ENCODE peak calls at places on chromosomes 16 and 17, in five cellular contexts. One of them, this sample, is unnamed.

GRCh38 chr16:47483616-47484015 is 22.5 kb downstream of the PHKB start:
- ATAC-seq in right cardiac atrium: no peak
- ATAC-seq in central memory CD8-positive, alpha-beta T cell: no peak
- ATAC-seq in gastrocnemius medialis: no peak
- ATAC-seq in CD4-positive, alpha-beta T cell: no peak
- ATAC-seq in this sample: no peak

GRCh38 chr16:63744077-63744874 is 1377.6 kb downstream of the CDH11 start:
- ATAC-seq in CD4-positive, alpha-beta T cell: no peak
- ATAC-seq in right cardiac atrium: peak
- ATAC-seq in gastrocnemius medialis: no peak
- ATAC-seq in central memory CD8-positive, alpha-beta T cell: no peak
- ATAC-seq in this sample: no peak

GRCh38 chr17:61468263-61468907 is 16.2 kb downstream of the TBX4 start:
- ATAC-seq in gastrocnemius medialis: no peak
- ATAC-seq in CD4-positive, alpha-beta T cell: no peak
- ATAC-seq in central memory CD8-positive, alpha-beta T cell: no peak
- ATAC-seq in right cardiac atrium: no peak
- ATAC-seq in this sample: no peak

GRCh38 chr16:56618138-56618537 is 7.4 kb upstream of the MT1E start:
- ATAC-seq in gastrocnemius medialis: no peak
- ATAC-seq in CD4-positive, alpha-beta T cell: no peak
- ATAC-seq in central memory CD8-positive, alpha-beta T cell: no peak
- ATAC-seq in right cardiac atrium: no peak
- ATAC-seq in this sample: no peak

GRCh38 chr16:46883353-46883689 is 841 bp upstream of the GPT2 start:
- ATAC-seq in gastrocnemius medialis: no peak
- ATAC-seq in CD4-positive, alpha-beta T cell: no peak
- ATAC-seq in right cardiac atrium: no peak
- ATAC-seq in central memory CD8-positive, alpha-beta T cell: no peak
- ATAC-seq in this sample: no peak

GRCh38 chr17:17491031-17491471 is 5.1 kb downstream of the RASD1 start:
- ATAC-seq in CD4-positive, alpha-beta T cell: no peak
- ATAC-seq in central memory CD8-positive, alpha-beta T cell: no peak
- ATAC-seq in gastrocnemius medialis: no peak
- ATAC-seq in right cardiac atrium: peak
- ATAC-seq in this sample: no peak

GRCh38 chr17:29080323-29080722 is 37.4 kb downstream of the PIPOX start:
- ATAC-seq in right cardiac atrium: no peak
- ATAC-seq in gastrocnemius medialis: no peak
- ATAC-seq in CD4-positive, alpha-beta T cell: no peak
- ATAC-seq in central memory CD8-positive, alpha-beta T cell: no peak
- ATAC-seq in this sample: no peak

GRCh38 chr17:81713556-81714411 is 1.7 kb downstream of the SLC25A10 start:
- ATAC-seq in right cardiac atrium: no peak
- ATAC-seq in central memory CD8-positive, alpha-beta T cell: no peak
- ATAC-seq in CD4-positive, alpha-beta T cell: no peak
- ATAC-seq in gastrocnemius medialis: no peak
- ATAC-seq in this sample: no peak

GRCh38 chr17:39365252-39365651 is 36.2 kb downstream of the FBXL20 start:
- ATAC-seq in gastrocnemius medialis: peak
- ATAC-seq in central memory CD8-positive, alpha-beta T cell: no peak
- ATAC-seq in right cardiac atrium: peak
- ATAC-seq in CD4-positive, alpha-beta T cell: no peak
- ATAC-seq in this sample: peak

GRCh38 chr16:70591609-70592008 is 54.8 kb upstream of the IL34 start:
- ATAC-seq in CD4-positive, alpha-beta T cell: no peak
- ATAC-seq in gastrocnemius medialis: no peak
- ATAC-seq in right cardiac atrium: no peak
- ATAC-seq in central memory CD8-positive, alpha-beta T cell: no peak
- ATAC-seq in this sample: no peak

GRCh38 chr17:30361766-30362279 is 16.9 kb upstream of the CPD start:
- ATAC-seq in gastrocnemius medialis: no peak
- ATAC-seq in central memory CD8-positive, alpha-beta T cell: no peak
- ATAC-seq in right cardiac atrium: no peak
- ATAC-seq in CD4-positive, alpha-beta T cell: no peak
- ATAC-seq in this sample: no peak

GRCh38 chr16:74107795-74108610 is 188.6 kb upstream of the PSMD7 start:
- ATAC-seq in central memory CD8-positive, alpha-beta T cell: no peak
- ATAC-seq in right cardiac atrium: no peak
- ATAC-seq in gastrocnemius medialis: no peak
- ATAC-seq in CD4-positive, alpha-beta T cell: no peak
- ATAC-seq in this sample: no peak

GRCh38 chr16:79672524-79672923 is 72.0 kb upstream of the MAF start:
- ATAC-seq in right cardiac atrium: no peak
- ATAC-seq in CD4-positive, alpha-beta T cell: no peak
- ATAC-seq in gastrocnemius medialis: no peak
- ATAC-seq in central memory CD8-positive, alpha-beta T cell: no peak
- ATAC-seq in this sample: no peak

GRCh38 chr17:16569358-16569712 is 331 bp upstream of the ZNF287 start:
- ATAC-seq in CD4-positive, alpha-beta T cell: no peak
- ATAC-seq in gastrocnemius medialis: peak
- ATAC-seq in central memory CD8-positive, alpha-beta T cell: no peak
- ATAC-seq in right cardiac atrium: no peak
- ATAC-seq in this sample: no peak

GRCh38 chr16:2768403-2769089 is 8.5 kb downstream of the ELOB start:
- ATAC-seq in central memory CD8-positive, alpha-beta T cell: no peak
- ATAC-seq in right cardiac atrium: no peak
- ATAC-seq in CD4-positive, alpha-beta T cell: no peak
- ATAC-seq in gastrocnemius medialis: no peak
- ATAC-seq in this sample: no peak

GRCh38 chr17:81641825-81642489 is 5.0 kb downstream of the TSPAN10 start:
- ATAC-seq in CD4-positive, alpha-beta T cell: no peak
- ATAC-seq in gastrocnemius medialis: no peak
- ATAC-seq in right cardiac atrium: no peak
- ATAC-seq in central memory CD8-positive, alpha-beta T cell: no peak
- ATAC-seq in this sample: no peak

GRCh38 chr16:14321542-14321941 is 250.4 kb downstream of the MRTFB start:
- ATAC-seq in central memory CD8-positive, alpha-beta T cell: no peak
- ATAC-seq in CD4-positive, alpha-beta T cell: no peak
- ATAC-seq in gastrocnemius medialis: no peak
- ATAC-seq in right cardiac atrium: no peak
- ATAC-seq in this sample: no peak

GRCh38 chr17:45320349-45320930 is 3.6 kb upstream of the MAP3K14 start:
- ATAC-seq in gastrocnemius medialis: no peak
- ATAC-seq in central memory CD8-positive, alpha-beta T cell: no peak
- ATAC-seq in right cardiac atrium: no peak
- ATAC-seq in CD4-positive, alpha-beta T cell: no peak
- ATAC-seq in this sample: no peak

GRCh38 chr17:40015005-40015997 is at the start of gene CSF3:
- ATAC-seq in gastrocnemius medialis: peak
- ATAC-seq in CD4-positive, alpha-beta T cell: no peak
- ATAC-seq in central memory CD8-positive, alpha-beta T cell: no peak
- ATAC-seq in right cardiac atrium: no peak
- ATAC-seq in this sample: no peak

GRCh38 chr16:76741623-76742022 is 449.4 kb upstream of the MON1B start:
- ATAC-seq in CD4-positive, alpha-beta T cell: no peak
- ATAC-seq in gastrocnemius medialis: no peak
- ATAC-seq in right cardiac atrium: no peak
- ATAC-seq in central memory CD8-positive, alpha-beta T cell: no peak
- ATAC-seq in this sample: no peak

GRCh38 chr16:30518552-30518951 is 7.8 kb downstream of the ZNF768 start:
- ATAC-seq in CD4-positive, alpha-beta T cell: no peak
- ATAC-seq in gastrocnemius medialis: no peak
- ATAC-seq in central memory CD8-positive, alpha-beta T cell: no peak
- ATAC-seq in right cardiac atrium: no peak
- ATAC-seq in this sample: no peak

GRCh38 chr16:6286176-6286575 is 1046.5 kb upstream of the RBFOX1 start:
- ATAC-seq in right cardiac atrium: no peak
- ATAC-seq in central memory CD8-positive, alpha-beta T cell: no peak
- ATAC-seq in CD4-positive, alpha-beta T cell: no peak
- ATAC-seq in gastrocnemius medialis: no peak
- ATAC-seq in this sample: no peak